ENCODE peak calls at places on chromosomes 7 and 10, in eight cellular contexts. D, O, X, A, B, L, T and Z are unnamed samples.

GRCh38 chr10:77834540-77834939 is 92.0 kb downstream of the DLG5 start:
- DNase-seq in D (peak), O (no peak), X (no peak), A (no peak), B (no peak), L (no peak), T (no peak), Z (peak)

GRCh38 chr10:76583711-76584161 is 1053.9 kb downstream of the KCNMA1 start:
- DNase-seq in D (no peak), O (no peak), X (no peak), A (no peak), B (no peak), L (no peak), T (no peak), Z (no peak)

GRCh38 chr10:95818663-95819062 is 62.7 kb downstream of the ENTPD1 start:
- DNase-seq in D (no peak), O (no peak), X (no peak), A (no peak), B (no peak), L (no peak), T (no peak), Z (no peak)

GRCh38 chr10:33476757-33477273 is 142.3 kb upstream of the NRP1 start:
- DNase-seq in D (no peak), O (no peak), X (no peak), A (no peak), B (no peak), L (no peak), T (no peak), Z (no peak)

GRCh38 chr7:1283941-1284742 is 51.5 kb downstream of the UNCX start:
- DNase-seq in D (peak), O (no peak), X (no peak), A (no peak), B (no peak), L (no peak), T (no peak), Z (peak)

GRCh38 chr10:37379991-37380390 is 254.6 kb downstream of the ANKRD30A start:
- DNase-seq in D (no peak), O (no peak), X (no peak), A (no peak), B (no peak), L (no peak), T (no peak), Z (no peak)

GRCh38 chr7:123624527-123625183 is 23.0 kb downstream of the ASB15 start:
- DNase-seq in D (peak), O (peak), X (peak), A (peak), B (no peak), L (peak), T (peak), Z (no peak)

GRCh38 chr10:36057180-36057579 is 415.1 kb upstream of the FZD8 start:
- DNase-seq in D (no peak), O (no peak), X (no peak), A (no peak), B (no peak), L (no peak), T (no peak), Z (no peak)

GRCh38 chr10:52951819-52952218 is 179.2 kb upstream of the MBL2 start:
- DNase-seq in D (no peak), O (peak), X (peak), A (peak), B (no peak), L (peak), T (peak), Z (no peak)

GRCh38 chr7:25167262-25167843 is 42.3 kb upstream of the CYCS start:
- DNase-seq in D (no peak), O (no peak), X (peak), A (peak), B (no peak), L (peak), T (no peak), Z (no peak)

GRCh38 chr7:24732646-24733413 is 24.4 kb downstream of the GSDME start:
- DNase-seq in D (no peak), O (no peak), X (no peak), A (no peak), B (no peak), L (no peak), T (no peak), Z (no peak)

GRCh38 chr10:24442234-24442633 is 233.3 kb downstream of the KIAA1217 start:
- DNase-seq in D (no peak), O (no peak), X (no peak), A (no peak), B (no peak), L (no peak), T (no peak), Z (no peak)

GRCh38 chr10:133260895-133261725 is 15.6 kb downstream of the ADAM8 start:
- DNase-seq in D (peak), O (peak), X (peak), A (peak), B (no peak), L (peak), T (no peak), Z (no peak)

GRCh38 chr7:3955751-3956696 is 655.0 kb downstream of the SDK1 start:
- DNase-seq in D (no peak), O (no peak), X (no peak), A (no peak), B (no peak), L (peak), T (no peak), Z (no peak)

GRCh38 chr10:62037166-62037831 is 135.8 kb downstream of the ARID5B start:
- DNase-seq in D (no peak), O (no peak), X (peak), A (no peak), B (no peak), L (no peak), T (no peak), Z (no peak)

GRCh38 chr10:50375051-50375452 is 123.7 kb upstream of the ASAH2 start:
- DNase-seq in D (no peak), O (no peak), X (peak), A (no peak), B (no peak), L (no peak), T (no peak), Z (no peak)

GRCh38 chr10:68330852-68331454 is 911 bp upstream of the HNRNPH3 start:
- DNase-seq in D (peak), O (peak), X (peak), A (peak), B (no peak), L (peak), T (no peak), Z (no peak)

GRCh38 chr10:631266-631665 is 58.2 kb downstream of the DIP2C start:
- DNase-seq in D (no peak), O (no peak), X (no peak), A (no peak), B (no peak), L (no peak), T (no peak), Z (no peak)

DNA sequence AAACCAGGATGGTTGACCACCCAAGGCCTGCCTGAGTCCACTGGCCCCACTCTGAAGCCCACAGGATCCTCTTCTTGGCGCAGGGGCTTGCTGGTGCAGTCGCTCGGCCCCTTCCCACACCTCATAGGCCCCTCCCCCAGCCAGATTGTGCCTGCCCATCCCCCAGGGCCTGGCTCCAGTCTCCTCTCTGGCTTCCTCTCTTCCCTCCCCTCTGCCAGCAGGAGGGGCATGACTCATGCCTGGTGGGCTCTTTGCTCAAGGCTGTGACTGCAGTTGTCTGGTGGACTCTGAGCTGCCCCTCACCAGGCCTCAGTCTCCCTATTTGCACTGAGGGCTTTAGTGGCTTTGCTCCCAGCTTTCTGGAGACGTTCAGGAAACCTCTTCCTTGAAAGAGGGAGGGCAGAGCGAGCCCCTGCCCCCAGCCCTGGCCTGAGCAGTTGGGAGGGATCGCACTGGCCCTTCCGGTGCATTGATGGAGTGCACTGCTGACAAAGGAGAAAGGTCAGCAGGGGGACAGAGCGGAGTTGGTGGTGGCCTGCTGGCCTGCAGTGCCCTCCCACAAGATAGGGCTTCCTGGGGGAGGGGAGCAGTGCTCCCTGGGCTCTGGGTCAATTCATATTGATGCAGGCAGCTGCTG is 60.7 kb downstream of the ZMIZ1 start:
- DNase-seq in D (no peak), O (peak), X (no peak), A (no peak), B (no peak), L (no peak), T (peak), Z (no peak)
- TF ChIP-seq CTCF in D (no peak), O (no peak), X (no peak), A (no peak), B (no peak), L (no peak), T (no peak), Z (peak)

DNA sequence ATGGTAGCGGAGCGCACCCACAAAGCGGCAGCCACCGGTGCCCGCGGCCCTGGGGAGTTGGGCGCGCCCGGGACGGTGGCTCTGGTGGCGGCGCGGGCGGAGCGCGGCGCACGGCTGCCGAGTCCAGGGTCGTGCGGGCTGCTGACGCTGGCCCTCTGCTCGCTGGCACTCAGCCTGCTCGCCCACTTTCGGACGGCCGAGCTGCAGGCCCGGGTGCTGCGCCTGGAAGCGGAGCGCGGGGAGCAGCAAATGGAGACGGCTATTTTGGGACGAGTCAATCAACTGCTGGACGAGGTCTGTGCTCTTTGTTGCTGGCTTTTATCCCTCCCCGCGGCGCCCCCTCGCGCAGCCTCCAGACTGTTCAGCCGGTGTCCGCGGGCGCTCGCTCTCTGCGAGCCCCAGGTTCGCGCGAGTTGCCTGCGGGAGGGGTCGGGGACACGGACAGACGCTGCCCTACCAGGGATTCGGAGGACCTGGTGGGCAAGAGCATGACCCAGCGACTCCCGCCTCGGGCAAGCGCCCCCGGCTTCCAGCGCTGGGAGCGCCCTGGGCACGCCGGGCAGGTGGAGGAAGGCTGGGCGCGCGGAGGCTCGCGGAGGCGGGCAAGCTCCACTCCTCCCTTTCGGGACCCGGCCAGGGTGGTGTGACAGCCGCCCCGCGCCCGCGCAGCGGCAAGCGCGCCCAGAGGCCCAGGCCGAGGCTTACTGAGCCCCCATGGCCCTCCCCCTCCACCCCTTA is 887 bp downstream of the COL13A1 start:
- DNase-seq in D (peak), O (peak), X (peak), A (peak), B (no peak), L (no peak), T (peak), Z (no peak)
- TF ChIP-seq CTCF in D (peak), O (peak), X (no peak), A (no peak), B (no peak), L (no peak), T (no peak), Z (peak)

GRCh38 chr10:92640110-92640509 is 47.2 kb downstream of the KIF11 start:
- DNase-seq in D (no peak), O (no peak), X (no peak), A (no peak), B (no peak), L (no peak), T (no peak), Z (no peak)
- TF ChIP-seq CTCF in D (no peak), O (no peak), X (no peak), A (no peak), B (no peak), L (no peak), T (no peak), Z (no peak)

GRCh38 chr7:88401009-88401623 is 94.4 kb upstream of the STEAP4 start:
- DNase-seq in D (no peak), O (no peak), X (no peak), A (no peak), B (no peak), L (no peak), T (no peak), Z (no peak)
- TF ChIP-seq CTCF in D (peak), O (peak), X (peak), A (peak), B (no peak), L (peak), T (peak), Z (peak)

GRCh38 chr7:96342036-96342435 is 20.1 kb upstream of the SLC25A13 start:
- DNase-seq in D (no peak), O (no peak), X (no peak), A (no peak), B (no peak), L (no peak), T (no peak), Z (no peak)
- TF ChIP-seq CTCF in D (no peak), O (no peak), X (no peak), A (no peak), B (no peak), L (no peak), T (no peak), Z (no peak)

DNA sequence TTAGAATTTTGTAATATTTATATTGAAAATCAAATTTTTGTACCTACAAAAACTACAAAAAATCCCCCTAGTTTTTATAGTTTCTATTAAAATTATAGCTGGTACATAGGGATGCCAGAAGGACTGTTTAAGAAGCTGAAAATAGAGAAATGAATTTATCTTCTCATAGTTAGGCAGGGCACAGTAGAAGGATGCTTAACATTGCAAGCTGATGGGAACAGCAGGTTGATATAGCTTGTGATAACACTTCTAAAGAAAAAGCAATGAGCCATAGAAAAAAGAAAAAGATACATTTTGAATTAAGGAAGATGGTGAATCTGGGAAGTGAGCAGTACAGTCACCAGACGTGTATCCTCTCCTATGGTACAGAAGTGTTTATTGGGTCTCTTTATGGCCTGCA is 32.0 kb downstream of the PTEN start:
- DNase-seq in D (no peak), O (no peak), X (no peak), A (no peak), B (no peak), L (no peak), T (no peak), Z (no peak)
- TF ChIP-seq CTCF in D (no peak), O (no peak), X (no peak), A (no peak), B (no peak), L (no peak), T (no peak), Z (no peak)

DNA sequence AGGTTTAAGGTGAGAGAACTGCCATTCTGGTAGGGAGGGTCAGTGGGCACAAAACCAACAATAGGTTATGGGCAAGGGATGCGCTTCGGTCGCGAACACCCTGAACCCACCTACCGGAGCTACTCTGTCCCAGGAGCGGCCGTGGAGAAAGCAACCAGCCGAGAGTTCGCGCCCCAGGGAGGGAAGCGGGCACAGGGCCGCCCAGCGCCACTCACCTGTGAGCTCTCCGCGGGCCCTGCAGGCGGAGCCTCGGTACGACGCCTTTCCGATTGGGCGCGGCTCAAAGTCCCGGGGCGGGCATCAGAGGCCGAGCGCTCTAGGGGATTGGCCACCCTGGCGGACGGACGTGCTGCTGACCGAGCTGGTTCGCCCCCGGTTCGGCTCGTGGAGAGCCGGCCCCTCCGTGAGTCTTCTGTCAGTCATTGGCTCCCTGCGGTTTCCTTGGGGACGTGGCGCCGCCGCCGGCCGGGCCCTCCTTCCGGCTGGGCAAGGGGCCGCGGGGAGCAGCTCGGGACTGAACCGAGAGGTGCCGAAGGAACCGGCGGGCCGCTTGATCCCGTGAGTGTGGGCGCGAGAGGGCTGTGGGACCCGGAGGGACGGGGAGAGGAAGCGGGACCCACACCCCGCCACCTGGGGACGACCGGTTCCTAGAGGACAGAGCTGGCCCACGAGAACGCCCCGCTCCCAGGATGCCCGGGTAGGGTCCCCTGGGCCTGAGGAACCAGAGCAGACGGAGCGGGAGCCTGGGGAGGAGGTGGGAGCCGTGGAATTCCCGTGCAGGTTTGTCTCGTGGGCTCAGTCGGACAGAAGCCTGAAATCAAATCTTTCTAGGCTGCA is at the start of gene ENTPD7:
- DNase-seq in D (peak), O (peak), X (peak), A (peak), B (peak), L (peak), T (peak), Z (peak)
- TF ChIP-seq CTCF in D (peak), O (no peak), X (no peak), A (no peak), B (peak), L (peak), T (no peak), Z (peak)